ENCODE peak calls at places on chromosome 1, in nine cellular contexts. L is lower leg skin, G is tibial nerve, P is GM12892, O is GM12891, F is transverse colon, U is suprapubic skin, T is H54, K is heart left ventricle. H is an unnamed sample.

GRCh38 chr1:206674236-206674635 is 10.5 kb upstream of the MAPKAPK2 start:
- DNase-seq in L (no peak), G (no peak), P (no peak), O (no peak), F (no peak), U (no peak), T (no peak), K (no peak), H (no peak)

GRCh38 chr1:23394664-23395063 is 25.0 kb upstream of the ZNF436 start:
- DNase-seq in L (peak), G (peak), P (no peak), O (no peak), F (peak), U (peak), T (peak), K (peak), H (no peak)

GRCh38 chr1:25568090-25568833 is 24.9 kb downstream of the LDLRAP1 start:
- DNase-seq in L (peak), G (peak), P (no peak), O (no peak), F (no peak), U (no peak), T (peak), K (no peak), H (no peak)

GRCh38 chr1:12697406-12697805 is 18.5 kb upstream of the AADACL3 start:
- DNase-seq in L (no peak), G (no peak), P (no peak), O (no peak), F (no peak), U (no peak), T (no peak), K (no peak), H (no peak)

GRCh38 chr1:182869241-182869666 is 30.1 kb downstream of the DHX9 start:
- DNase-seq in L (no peak), G (no peak), P (no peak), O (no peak), F (no peak), U (no peak), T (no peak), K (no peak), H (peak)

GRCh38 chr1:203271018-203271743 is 34.1 kb upstream of the BTG2 start:
- DNase-seq in L (peak), G (peak), P (no peak), O (no peak), F (peak), U (no peak), T (no peak), K (peak), H (peak)

GRCh38 chr1:162943627-162944026 is 82.7 kb upstream of the CCDC190 start:
- DNase-seq in L (no peak), G (no peak), P (no peak), O (no peak), F (no peak), U (no peak), T (no peak), K (no peak), H (no peak)

GRCh38 chr1:29497395-29498125 is 261.2 kb downstream of the PTPRU start:
- DNase-seq in L (no peak), G (no peak), P (no peak), O (no peak), F (no peak), U (peak), T (no peak), K (no peak), H (no peak)

GRCh38 chr1:157045251-157046218 is at the start of gene ARHGEF11:
- DNase-seq in L (peak), G (peak), P (peak), O (peak), F (peak), U (peak), T (peak), K (peak), H (peak)

GRCh38 chr1:246682231-246682895 is 41.8 kb upstream of the SCCPDH start:
- DNase-seq in L (no peak), G (no peak), P (no peak), O (no peak), F (no peak), U (no peak), T (no peak), K (peak), H (no peak)

GRCh38 chr1:43367904-43368645 is at the start of gene ELOVL1:
- DNase-seq in L (peak), G (peak), P (peak), O (peak), F (peak), U (peak), T (peak), K (peak), H (peak)

GRCh38 chr1:204400893-204401510 is 10.6 kb downstream of the PPP1R15B start:
- DNase-seq in L (no peak), G (no peak), P (no peak), O (no peak), F (no peak), U (no peak), T (no peak), K (no peak), H (peak)

GRCh38 chr1:153677718-153678518 is 570 bp upstream of the NPR1 start:
- DNase-seq in L (no peak), G (peak), P (peak), O (no peak), F (peak), U (no peak), T (peak), K (peak), H (peak)

GRCh38 chr1:38559180-38559874 is 300.2 kb downstream of the RRAGC start:
- DNase-seq in L (peak), G (no peak), P (peak), O (peak), F (peak), U (no peak), T (no peak), K (no peak), H (no peak)

GRCh38 chr1:59903136-59903754 is 23.3 kb downstream of the CYP2J2 start:
- DNase-seq in L (no peak), G (no peak), P (peak), O (no peak), F (no peak), U (no peak), T (no peak), K (no peak), H (no peak)

GRCh38 chr1:110798691-110799256 is 74.2 kb upstream of the CD53 start:
- DNase-seq in L (no peak), G (no peak), P (no peak), O (no peak), F (no peak), U (no peak), T (no peak), K (no peak), H (no peak)

GRCh38 chr1:184464757-184465156 is 77.9 kb downstream of the C1orf21 start:
- DNase-seq in L (no peak), G (no peak), P (no peak), O (no peak), F (no peak), U (no peak), T (no peak), K (no peak), H (no peak)

GRCh38 chr1:28129150-28129549 is 40.7 kb upstream of the EYA3 start:
- DNase-seq in L (no peak), G (no peak), P (no peak), O (no peak), F (no peak), U (no peak), T (peak), K (no peak), H (no peak)

GRCh38 chr1:242139437-242139836 is 140.5 kb upstream of the MAP1LC3C start:
- DNase-seq in L (no peak), G (no peak), P (no peak), O (no peak), F (no peak), U (no peak), T (no peak), K (no peak), H (no peak)

GRCh38 chr1:214446772-214447556 is 104.4 kb downstream of the PTPN14 start:
- DNase-seq in L (peak), G (no peak), P (no peak), O (no peak), F (peak), U (no peak), T (peak), K (no peak), H (no peak)
- TF ChIP-seq POLR2A in L (no peak), G (no peak), P (no peak), O (no peak), F (no peak), U (no peak), T (no peak), K (no peak), H (no peak)

DNA sequence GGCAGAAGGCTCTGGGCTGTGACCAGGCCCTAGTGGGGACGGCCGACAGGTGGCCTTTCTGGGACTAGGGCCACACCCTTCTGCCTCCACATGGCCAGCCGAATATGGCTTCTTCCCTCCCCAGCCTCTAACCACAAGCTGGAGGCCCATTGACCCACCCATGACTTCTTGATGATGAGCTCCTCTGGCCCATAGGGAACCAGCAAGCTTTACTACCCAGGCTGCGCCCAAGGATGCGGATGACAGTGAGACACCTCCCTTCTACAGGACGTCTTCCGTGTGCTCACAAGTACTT is 41.0 kb downstream of the LDLRAD2 start:
- DNase-seq in L (no peak), G (no peak), P (no peak), O (no peak), F (no peak), U (no peak), T (no peak), K (no peak), H (peak)
- TF ChIP-seq POLR2A in L (no peak), G (no peak), P (no peak), O (no peak), F (no peak), U (no peak), T (no peak), K (no peak), H (no peak)

GRCh38 chr1:181033128-181033798 is 520 bp upstream of the MR1 start:
- DNase-seq in L (peak), G (peak), P (no peak), O (no peak), F (peak), U (no peak), T (no peak), K (peak), H (peak)
- TF ChIP-seq POLR2A in L (no peak), G (no peak), P (peak), O (peak), F (no peak), U (no peak), T (peak), K (no peak), H (no peak)

GRCh38 chr1:150626150-150626549 is 3.3 kb downstream of the ENSA start:
- DNase-seq in L (peak), G (no peak), P (no peak), O (no peak), F (no peak), U (peak), T (no peak), K (no peak), H (no peak)
- TF ChIP-seq POLR2A in L (no peak), G (no peak), P (no peak), O (no peak), F (no peak), U (no peak), T (no peak), K (no peak), H (no peak)

DNA sequence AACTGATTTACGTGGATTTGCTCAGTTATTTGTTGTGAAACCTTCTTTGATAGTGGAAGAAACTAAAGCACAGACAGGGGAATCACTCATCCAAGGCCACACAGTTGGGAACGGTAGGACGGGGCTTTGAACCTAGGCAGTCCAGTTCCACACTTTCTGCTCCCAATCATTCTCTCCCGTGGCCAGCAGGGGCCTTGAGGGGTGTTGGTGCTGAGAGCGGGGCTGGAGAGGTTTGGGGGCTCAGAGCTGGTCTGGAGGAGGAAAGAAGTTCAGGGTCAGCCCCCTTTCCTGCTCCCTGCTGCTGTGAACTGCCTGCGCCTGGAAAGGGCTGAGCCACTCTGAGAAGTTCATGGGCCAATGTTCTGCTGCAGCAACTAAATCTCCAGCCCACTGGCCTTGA is 31.4 kb upstream of the ACTL8 start:
- DNase-seq in L (no peak), G (no peak), P (no peak), O (no peak), F (no peak), U (no peak), T (no peak), K (no peak), H (no peak)
- TF ChIP-seq POLR2A in L (no peak), G (no peak), P (no peak), O (no peak), F (no peak), U (no peak), T (no peak), K (no peak), H (no peak)

H was measured in erythroblast.